ENCODE peak calls at places on chromosomes 6 and 20, in eight cellular contexts. V is stomach, K is ascending aorta, G is tibial artery, D is right atrium auricular region, N is pancreas, L is fibroblast of pulmonary artery, I is mammary epithelial cell. W is an unnamed sample.

GRCh38 chr20:63099426-63100267 is 92.9 kb upstream of the BHLHE23 start:
- DNase-seq in V (no peak), I (no peak), D (no peak), G (no peak), N (peak), L (no peak), K (peak), W (no peak)

GRCh38 chr20:37839432-37839827 is 63.5 kb upstream of the VSTM2L start:
- DNase-seq in I (no peak), L (no peak), V (no peak), N (no peak), D (no peak), G (no peak), K (no peak), W (no peak)

GRCh38 chr20:40251284-40251932 is 437.6 kb downstream of the MAFB start:
- DNase-seq in K (no peak), N (no peak), D (no peak), G (no peak), I (peak), V (no peak), L (peak), W (peak)

GRCh38 chr6:41704028-41704427 is 31.4 kb downstream of the TFEB start:
- DNase-seq in V (no peak), G (no peak), I (no peak), L (no peak), N (no peak), K (no peak), D (no peak), W (no peak)

GRCh38 chr20:48015943-48016723 is 230.9 kb upstream of the SULF2 start:
- DNase-seq in K (no peak), L (peak), I (peak), N (no peak), D (no peak), V (no peak), G (no peak), W (peak)

GRCh38 chr6:48476257-48476656 is 365.3 kb upstream of the PTCHD4 start:
- DNase-seq in I (peak), G (no peak), L (peak), V (no peak), D (no peak), N (no peak), K (no peak), W (peak)

GRCh38 chr6:158353851-158354508 is 41.7 kb downstream of the TULP4 start:
- DNase-seq in I (peak), N (no peak), K (no peak), G (no peak), L (peak), D (no peak), V (no peak), W (peak)

GRCh38 chr6:118719351-118720124 is 68.1 kb upstream of the CEP85L start:
- DNase-seq in N (no peak), I (no peak), V (no peak), G (no peak), K (no peak), L (no peak), D (no peak), W (no peak)

GRCh38 chr6:149134531-149134933 is 183.0 kb upstream of the TAB2 start:
- DNase-seq in K (no peak), I (no peak), N (no peak), G (no peak), L (peak), V (no peak), D (no peak), W (peak)

GRCh38 chr6:107708435-107708834 is 115.7 kb downstream of the SCML4 start:
- DNase-seq in D (no peak), L (no peak), G (no peak), K (no peak), I (no peak), V (no peak), N (no peak), W (no peak)

GRCh38 chr20:19909696-19910095 is 107.5 kb upstream of the NAA20 start:
- DNase-seq in I (no peak), D (peak), G (peak), K (peak), N (peak), L (peak), V (peak), W (peak)

GRCh38 chr20:47063407-47063806 is 168.8 kb downstream of the EYA2 start:
- DNase-seq in N (no peak), D (no peak), L (no peak), I (no peak), K (peak), G (no peak), V (peak), W (no peak)

GRCh38 chr6:132354517-132355167 is 46.6 kb downstream of the MOXD1 start:
- DNase-seq in D (no peak), G (peak), V (peak), K (no peak), I (peak), L (peak), N (peak), W (peak)

GRCh38 chr6:155270566-155271091 is 6.8 kb downstream of the CLDN20 start:
- DNase-seq in D (no peak), L (no peak), G (no peak), V (no peak), N (no peak), K (no peak), I (no peak), W (no peak)

GRCh38 chr20:1422756-1423155 is 29.9 kb upstream of the FKBP1A start:
- DNase-seq in N (no peak), G (no peak), V (no peak), D (no peak), I (no peak), K (no peak), L (peak), W (peak)

GRCh38 chr6:71107935-71108420 is 151.1 kb upstream of the B3GAT2 start:
- DNase-seq in V (no peak), G (no peak), I (peak), L (peak), N (no peak), K (no peak), D (no peak), W (peak)

GRCh38 chr20:40868568-40869223 is 159.9 kb upstream of the TOP1 start:
- DNase-seq in K (peak), D (peak), G (peak), I (no peak), N (no peak), L (peak), V (no peak), W (peak)

DNA sequence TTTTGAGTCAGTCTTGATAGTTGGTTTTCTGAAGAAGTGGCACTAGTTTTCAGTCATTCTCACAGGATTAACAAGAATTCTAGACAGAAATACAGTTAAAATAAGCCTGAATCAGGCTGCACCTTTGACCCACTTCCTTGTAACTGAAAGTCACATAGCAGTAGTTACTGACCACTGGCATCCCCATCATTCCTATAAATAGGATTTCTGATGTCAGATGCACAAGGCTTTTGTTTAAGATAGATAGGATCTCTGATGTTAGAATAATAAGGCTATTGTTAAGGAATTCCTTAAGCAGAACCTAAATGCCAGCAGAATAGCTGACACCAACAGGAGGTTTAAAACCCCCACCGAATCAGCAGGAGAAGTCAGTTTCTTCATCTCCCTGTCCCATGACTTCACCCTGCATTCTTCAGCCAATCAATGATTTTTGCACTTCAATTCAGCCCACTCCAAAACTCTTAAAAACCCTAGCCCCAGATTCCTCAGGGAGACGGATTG is 30.6 kb upstream of the ZBTB24 start:
- DNase-seq in I (peak), G (no peak), D (no peak), K (no peak), L (peak), N (no peak), V (no peak), W (peak)
- H3K4me3 ChIP-seq in I (no peak), G (no peak), D (no peak), K (no peak), L (no peak), N (no peak), V (no peak), W (no peak)

GRCh38 chr6:167092672-167093339 is 30.1 kb upstream of the CCR6 start:
- DNase-seq in K (no peak), L (no peak), I (no peak), G (no peak), D (no peak), V (no peak), N (no peak), W (no peak)
- H3K4me3 ChIP-seq in K (no peak), L (no peak), I (no peak), G (no peak), D (no peak), V (no peak), N (no peak), W (no peak)

GRCh38 chr6:163405412-163406309 is 8.9 kb upstream of the QKI start:
- DNase-seq in V (peak), I (no peak), D (no peak), K (peak), N (peak), L (no peak), G (peak), W (peak)
- H3K4me3 ChIP-seq in V (peak), I (peak), D (peak), K (peak), N (no peak), L (peak), G (peak), W (peak)

GRCh38 chr6:81987293-81987692 is 234.8 kb upstream of the TENT5A start:
- DNase-seq in N (no peak), I (no peak), G (no peak), D (no peak), V (no peak), K (no peak), L (peak), W (no peak)

GRCh38 chr6:81984599-81984998 is 232.1 kb upstream of the TENT5A start:
- DNase-seq in I (no peak), V (no peak), G (no peak), D (no peak), N (no peak), K (no peak), L (no peak), W (no peak)

GRCh38 chr6:81988446-81988845 is 236.0 kb upstream of the TENT5A start:
- DNase-seq in K (no peak), G (no peak), L (no peak), V (no peak), N (no peak), I (no peak), D (no peak), W (no peak)

GRCh38 chr6:81981812-81982211 is 229.3 kb upstream of the TENT5A start:
- DNase-seq in N (no peak), I (peak), K (no peak), V (no peak), L (peak), G (no peak), D (no peak), W (peak)

DNA sequence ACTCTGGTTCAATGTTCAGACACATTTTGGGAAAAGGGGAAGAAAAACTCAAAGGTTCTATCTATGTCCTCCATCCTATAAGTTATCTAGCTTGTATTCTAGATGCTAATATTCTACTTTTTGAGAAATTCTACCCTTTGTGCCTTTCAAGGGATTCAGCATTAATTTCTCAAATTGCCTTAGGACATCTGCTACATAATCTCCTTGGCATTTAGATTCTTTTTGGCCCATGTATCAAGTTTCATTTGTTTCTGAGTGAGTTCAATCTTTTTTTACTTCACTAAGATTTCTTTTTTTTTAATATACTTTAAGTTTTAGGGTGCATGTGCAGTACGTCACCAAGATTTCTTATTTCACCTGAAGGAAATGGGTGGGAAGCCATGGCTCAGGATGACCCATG is 232.7 kb upstream of the TENT5A start:
- DNase-seq in G (no peak), D (no peak), V (no peak), K (no peak), L (no peak), I (no peak), N (no peak), W (no peak)
- H3K4me3 ChIP-seq in G (no peak), D (no peak), V (no peak), K (no peak), L (no peak), I (no peak), N (no peak), W (no peak)

GRCh38 chr20:10490706-10491105 is 55.6 kb downstream of the SLX4IP start:
- DNase-seq in D (no peak), K (no peak), I (no peak), L (no peak), V (no peak), G (no peak), N (no peak), W (no peak)
- H3K4me3 ChIP-seq in D (no peak), K (no peak), I (no peak), L (no peak), V (no peak), G (no peak), N (no peak), W (no peak)

GRCh38 chr6:25968769-25969168 is 6.2 kb downstream of the TRIM38 start:
- DNase-seq in G (no peak), D (no peak), N (no peak), I (no peak), K (no peak), V (no peak), L (peak), W (peak)

GRCh38 chr6:25972128-25972527 is 9.5 kb downstream of the TRIM38 start:
- DNase-seq in K (no peak), L (no peak), N (no peak), D (no peak), V (no peak), I (no peak), G (no peak), W (no peak)

GRCh38 chr6:25973923-25974555 is 11.4 kb downstream of the TRIM38 start:
- DNase-seq in G (no peak), D (no peak), N (no peak), L (no peak), I (no peak), V (peak), K (no peak), W (no peak)

GRCh38 chr6:25972902-25973301 is 10.3 kb downstream of the TRIM38 start:
- DNase-seq in V (no peak), L (no peak), N (no peak), D (no peak), G (no peak), I (no peak), K (no peak), W (no peak)

GRCh38 chr6:25971187-25971811 is 8.7 kb downstream of the TRIM38 start:
- DNase-seq in K (peak), N (no peak), D (peak), I (peak), V (no peak), G (peak), L (peak), W (peak)
- H3K4me3 ChIP-seq in K (no peak), N (no peak), D (no peak), I (no peak), V (no peak), G (no peak), L (no peak), W (no peak)

GRCh38 chr6:52306972-52307849 is 22.7 kb upstream of the MCM3 start:
- DNase-seq in D (no peak), N (peak), I (no peak), L (no peak), G (no peak), K (no peak), V (no peak), W (no peak)

GRCh38 chr6:52304917-52305316 is 20.4 kb upstream of the MCM3 start:
- DNase-seq in K (no peak), G (no peak), I (no peak), L (peak), D (no peak), V (no peak), N (no peak), W (peak)

GRCh38 chr6:52305385-52305784 is 20.8 kb upstream of the MCM3 start:
- DNase-seq in K (no peak), G (no peak), V (no peak), N (no peak), L (no peak), I (no peak), D (no peak), W (no peak)

GRCh38 chr6:52307900-52308372 is 23.4 kb upstream of the MCM3 start:
- DNase-seq in L (no peak), D (no peak), K (no peak), G (no peak), I (no peak), N (no peak), V (no peak), W (no peak)

DNA sequence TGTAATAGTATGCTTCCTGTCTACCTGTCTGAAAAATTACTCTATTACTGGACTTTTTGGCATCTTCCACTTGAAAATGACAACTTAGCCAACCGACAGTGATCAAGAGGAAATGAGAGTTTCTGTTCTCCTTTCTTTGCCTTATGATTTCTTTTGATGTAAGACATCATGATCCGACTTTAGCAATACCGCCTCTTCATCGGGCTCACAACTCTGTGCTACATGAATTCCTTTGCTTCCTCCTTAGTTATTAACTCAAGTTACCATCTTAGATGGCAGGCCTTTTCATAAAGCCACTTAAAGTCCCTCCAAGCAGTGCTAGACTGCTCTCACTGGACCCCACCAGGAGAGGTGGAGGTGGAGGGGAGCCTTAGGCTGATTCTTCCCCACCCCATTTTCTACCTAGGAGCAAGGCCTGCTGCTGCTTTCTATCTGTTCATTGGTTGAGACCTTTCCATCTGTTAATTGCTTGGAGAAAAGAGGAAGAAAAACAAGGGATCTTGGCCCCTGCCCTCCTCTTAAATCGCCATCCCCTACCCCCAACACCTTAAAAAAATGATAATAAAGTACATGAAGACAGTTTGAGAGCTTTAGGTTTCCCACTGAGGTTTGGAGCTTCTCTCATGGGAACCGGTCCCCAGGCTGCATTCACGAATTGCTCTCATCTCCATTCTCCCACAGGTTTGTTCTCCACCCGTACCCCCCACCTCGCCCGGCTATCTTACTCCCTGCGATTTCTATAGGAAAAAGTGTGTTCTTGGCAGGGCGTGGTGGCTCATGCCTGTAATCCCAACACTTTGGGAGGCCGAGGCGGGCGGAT is 21.6 kb upstream of the MCM3 start:
- DNase-seq in V (no peak), N (no peak), L (no peak), I (no peak), G (no peak), K (no peak), D (no peak), W (no peak)
- H3K4me3 ChIP-seq in V (no peak), N (no peak), L (no peak), I (no peak), G (no peak), K (no peak), D (no peak), W (no peak)

GRCh38 chr6:138331444-138331843 is 46.3 kb upstream of the SMIM28 start:
- DNase-seq in I (no peak), V (no peak), D (no peak), L (no peak), K (no peak), N (no peak), G (no peak), W (no peak)
- H3K4me3 ChIP-seq in I (no peak), V (no peak), D (no peak), L (no peak), K (no peak), N (no peak), G (no peak), W (no peak)